ENCODE peak calls at places on chromosome 15, in five cellular contexts. P is stimulated activated CD4-positive, alpha-beta T cell treated with anti-CD3 and anti-CD28 coated beads, Interleukin-4, amount 100 ng/mL, for 24 hours; Y is globus pallidus; Q is brain microvascular endothelial cell; B is SK-N-DZ. L is an unnamed sample.

GRCh38 chr15:48185527-48185926 is 5.9 kb upstream of the CTXN2 start:
- DNase-seq in P (no peak), Q (no peak), B (no peak), Y (no peak), L (no peak)

GRCh38 chr15:25852027-25852426 is 11.1 kb downstream of the ATP10A start:
- DNase-seq in B (no peak), Y (no peak), Q (no peak), P (no peak), L (no peak)

GRCh38 chr15:57485869-57486268 is 105.8 kb upstream of the MYZAP start:
- DNase-seq in Q (peak), Y (no peak), P (no peak), B (no peak), L (no peak)

GRCh38 chr15:33243869-33244268 is 49.4 kb upstream of the FMN1 start:
- DNase-seq in Q (peak), Y (no peak), B (no peak), P (no peak), L (no peak)

GRCh38 chr15:66006986-66007385 is 137.7 kb downstream of the RAB11A start:
- DNase-seq in P (no peak), Y (no peak), Q (no peak), B (no peak), L (no peak)

GRCh38 chr15:100383302-100384107 is 41.7 kb upstream of the ADAMTS17 start:
- DNase-seq in B (peak), Y (peak), P (no peak), Q (peak), L (no peak)

GRCh38 chr15:74873756-74874424 is 725 bp upstream of the SCAMP2 start:
- DNase-seq in P (peak), Y (no peak), B (peak), Q (no peak), L (peak)

GRCh38 chr15:53880353-53880752 is 97.9 kb upstream of the UNC13C start:
- DNase-seq in Y (no peak), Q (no peak), B (no peak), P (no peak), L (no peak)

GRCh38 chr15:70859998-70860397 is 6.0 kb upstream of the LARP6 start:
- DNase-seq in Y (no peak), Q (no peak), B (no peak), P (no peak), L (no peak)

GRCh38 chr15:26773485-26773877 is 615 bp upstream of the GABRB3 start:
- DNase-seq in B (peak), Q (no peak), Y (no peak), P (no peak), L (no peak)

GRCh38 chr15:93823971-93824866 is 407.1 kb upstream of the MCTP2 start:
- DNase-seq in B (no peak), P (no peak), Q (no peak), Y (no peak), L (no peak)

GRCh38 chr15:68379759-68380290 is 52.1 kb downstream of the ITGA11 start:
- DNase-seq in P (no peak), Q (no peak), Y (no peak), B (no peak), L (no peak)

GRCh38 chr15:99424978-99425665 is 140.7 kb upstream of the MEF2A start:
- DNase-seq in B (peak), Y (peak), Q (peak), P (peak), L (peak)

GRCh38 chr15:50135123-50135541 is 16.1 kb upstream of the ATP8B4 start:
- DNase-seq in B (no peak), Q (peak), P (peak), Y (no peak), L (peak)

GRCh38 chr15:65101418-65101890 is 13.5 kb downstream of the UBAP1L start:
- DNase-seq in P (peak), Y (peak), B (no peak), Q (peak), L (peak)

GRCh38 chr15:30953731-30954378 is 37.6 kb downstream of the MTMR10 start:
- DNase-seq in B (no peak), P (no peak), Y (no peak), Q (peak), L (peak)

GRCh38 chr15:65056106-65056505 is 10.9 kb downstream of the SLC51B start:
- DNase-seq in Q (no peak), Y (no peak), P (no peak), B (no peak), L (no peak)

GRCh38 chr15:23038741-23039150 is 623 bp downstream of the TUBGCP5 start:
- DNase-seq in Q (peak), B (peak), Y (no peak), P (no peak), L (no peak)